ENCODE peak calls at places on chromosomes 3 and 15, in eight cellular contexts. Y, G, D, Q, K, E, C and P are unnamed samples.
A peak's percentile ranks its signal among the peaks of the same experiment; 100 is the strongest.

GRCh38 chr3:26145769-26146168 is 355.9 kb downstream of the OXSM start:
- DNase-seq in Y (no peak), G (no peak), D (no peak), Q (no peak), K (no peak), E (no peak), C (no peak), P (no peak)

GRCh38 chr3:177665122-177665808 is 468.0 kb upstream of the TBL1XR1 start:
- DNase-seq in Y (no peak), G (no peak), D (no peak), Q (no peak), K (peak; percentile 24), E (no peak), C (no peak), P (no peak)

GRCh38 chr3:17938313-17938712 is 195.9 kb upstream of the TBC1D5 start:
- DNase-seq in Y (no peak), G (no peak), D (no peak), Q (no peak), K (no peak), E (no peak), C (no peak), P (no peak)

GRCh38 chr15:39621961-39622360 is 41.1 kb downstream of the THBS1 start:
- DNase-seq in Y (no peak), G (no peak), D (no peak), Q (no peak), K (no peak), E (no peak), C (no peak), P (no peak)

GRCh38 chr15:87619161-87619960 is 637.2 kb downstream of the NTRK3 start:
- DNase-seq in Y (peak; percentile 42), G (no peak), D (no peak), Q (no peak), K (peak; percentile 100), E (no peak), C (no peak), P (no peak)

GRCh38 chr15:42121021-42121420 is 26.7 kb upstream of the PLA2G4D start:
- DNase-seq in Y (no peak), G (no peak), D (no peak), Q (no peak), K (no peak), E (no peak), C (no peak), P (no peak)

GRCh38 chr3:159627634-159628033 is 361.0 kb upstream of the IL12A start:
- DNase-seq in Y (no peak), G (no peak), D (no peak), Q (no peak), K (no peak), E (no peak), C (no peak), P (no peak)

GRCh38 chr15:52567886-52568568 is 803 bp downstream of the ARPP19 start:
- DNase-seq in Y (peak; percentile 43), G (peak; percentile 26), D (peak; percentile 4), Q (no peak), K (peak; percentile 51), E (no peak), C (no peak), P (no peak)

GRCh38 chr3:140467104-140467577 is 210.7 kb upstream of the TRIM42 start:
- DNase-seq in Y (peak; percentile 89), G (no peak), D (no peak), Q (no peak), K (peak; percentile 27), E (no peak), C (no peak), P (no peak)

GRCh38 chr15:45393851-45394250 is 15.5 kb upstream of the GATM start:
- DNase-seq in Y (no peak), G (peak; percentile 25), D (no peak), Q (no peak), K (no peak), E (no peak), C (no peak), P (no peak)

GRCh38 chr15:65970937-65971740 is 101.8 kb downstream of the RAB11A start:
- DNase-seq in Y (no peak), G (no peak), D (no peak), Q (no peak), K (peak; percentile 11), E (no peak), C (no peak), P (no peak)

GRCh38 chr15:90708516-90708915 is 8.6 kb upstream of the BLM start:
- DNase-seq in Y (no peak), G (no peak), D (no peak), Q (no peak), K (peak; percentile 59), E (no peak), C (no peak), P (no peak)

GRCh38 chr3:37272743-37273142 is 98.4 kb upstream of the LRRFIP2 start:
- DNase-seq in Y (no peak), G (no peak), D (no peak), Q (no peak), K (peak; percentile 71), E (no peak), C (no peak), P (no peak)

GRCh38 chr15:75034615-75035014 is 11.2 kb downstream of the PPCDC start:
- DNase-seq in Y (peak; percentile 28), G (no peak), D (no peak), Q (no peak), K (no peak), E (no peak), C (no peak), P (no peak)

GRCh38 chr3:136562031-136562430 is 190.1 kb downstream of the STAG1 start:
- DNase-seq in Y (no peak), G (no peak), D (no peak), Q (no peak), K (no peak), E (no peak), C (no peak), P (no peak)

GRCh38 chr3:195771651-195772300 is 40.0 kb downstream of the MUC4 start:
- DNase-seq in Y (peak; percentile 10), G (no peak), D (no peak), Q (no peak), K (no peak), E (no peak), C (no peak), P (no peak)

GRCh38 chr3:87082806-87083440 is 92.0 kb upstream of the VGLL3 start:
- DNase-seq in Y (no peak), G (peak; percentile 24), D (no peak), Q (peak; percentile 40), K (peak; percentile 85), E (no peak), C (no peak), P (no peak)

GRCh38 chr15:68487087-68487843 is 55.3 kb upstream of the ITGA11 start:
- DNase-seq in Y (no peak), G (no peak), D (no peak), Q (no peak), K (peak; percentile 59), E (no peak), C (no peak), P (no peak)

GRCh38 chr3:30231277-30232141 is 374.9 kb upstream of the TGFBR2 start:
- DNase-seq in Y (no peak), G (no peak), D (no peak), Q (no peak), K (peak; percentile 73), E (no peak), C (no peak), P (no peak)